ENCODE peak calls at places on chromosomes 6 and 20, in four cellular contexts. C is IMR-90, I is ascending aorta, U is substantia nigra. H is an unnamed sample.

GRCh38 chr20:57475388-57476072 is 49.4 kb downstream of the CTCFL start:
- DNase-seq in C (no peak), I (no peak), U (no peak), H (no peak)

GRCh38 chr20:13220857-13221297 is at the start of gene ISM1:
- DNase-seq in I (no peak), C (no peak), U (no peak), H (peak; percentile 41)

GRCh38 chr6:87799651-87800050 is 97.6 kb upstream of the AKIRIN2 start:
- DNase-seq in U (no peak), I (no peak), C (no peak), H (no peak)

GRCh38 chr6:84773431-84774173 is 9.2 kb upstream of the TBX18 start:
- DNase-seq in U (no peak), I (no peak), C (no peak), H (peak; percentile 48)

GRCh38 chr6:124679392-124679791 is 282.8 kb upstream of the RNF217 start:
- DNase-seq in C (peak; percentile 1), U (no peak), I (no peak), H (no peak)

GRCh38 chr6:132270745-132271414 is 130.4 kb downstream of the MOXD1 start:
- DNase-seq in I (no peak), C (no peak), U (no peak), H (no peak)

GRCh38 chr6:38110407-38111025 is 291.0 kb downstream of the ZFAND3 start:
- DNase-seq in U (no peak), I (no peak), C (no peak), H (no peak)

GRCh38 chr20:32972181-32973076 is 31.8 kb downstream of the SUN5 start:
- DNase-seq in C (no peak), I (no peak), U (no peak), H (no peak)

GRCh38 chr20:50340586-50340985 is 150.0 kb downstream of the CEBPB start:
- DNase-seq in U (no peak), I (no peak), C (no peak), H (no peak)

GRCh38 chr20:50336631-50337030 is 146.0 kb downstream of the CEBPB start:
- DNase-seq in I (no peak), C (peak; percentile 29), U (no peak), H (no peak)

GRCh38 chr20:50337521-50338466 is 147.2 kb downstream of the CEBPB start:
- DNase-seq in I (no peak), C (no peak), U (no peak), H (no peak)

GRCh38 chr20:50339196-50339901 is 148.7 kb downstream of the CEBPB start:
- DNase-seq in I (no peak), U (no peak), C (peak; percentile 69), H (no peak)

DNA sequence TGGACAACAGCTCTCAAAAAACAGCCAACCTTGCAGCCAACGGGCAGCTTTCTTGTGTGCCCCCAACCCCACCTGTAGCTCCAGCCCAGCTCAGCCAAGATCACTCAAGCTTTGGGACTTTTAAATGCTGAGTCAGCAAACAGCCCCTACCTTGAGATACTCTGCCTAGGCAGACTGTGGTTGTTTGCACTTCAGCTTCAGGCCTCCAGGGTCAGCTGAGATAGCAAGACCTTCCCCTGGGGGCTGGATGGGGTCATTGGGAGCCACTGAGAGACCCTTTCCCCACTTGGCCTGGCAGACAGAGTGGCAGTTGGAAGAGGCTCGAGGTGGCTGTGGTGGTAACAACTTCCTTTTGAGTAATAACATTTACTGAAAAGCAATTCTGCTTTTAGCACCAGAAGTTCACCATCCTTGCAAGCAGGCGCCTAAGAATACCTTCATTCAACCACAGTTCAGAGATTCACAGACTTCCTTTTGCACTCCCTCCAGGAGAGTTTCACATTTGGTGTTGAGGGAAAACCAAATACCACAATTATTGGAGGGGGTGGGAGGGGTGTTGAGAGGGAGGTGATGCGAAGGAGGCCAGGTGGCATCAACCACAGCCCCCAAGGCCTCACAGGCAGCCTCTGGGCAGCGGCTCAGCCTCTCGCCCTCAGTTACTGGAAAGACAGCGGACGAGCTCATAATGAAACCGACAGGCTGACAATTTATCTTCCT is 148.0 kb downstream of the CEBPB start:
- DNase-seq in U (no peak), I (no peak), C (peak; percentile 23), H (no peak)
- H3K27ac ChIP-seq in U (peak overlapping the region; percentile 10), I (no peak overlapping the region), C (peak overlapping the region; percentile 64), H (no peak overlapping the region)

GRCh38 chr6:16747232-16748027 is 13.8 kb downstream of the ATXN1 start:
- DNase-seq in I (no peak), U (no peak), C (peak; percentile 85), H (no peak)
- H3K27ac ChIP-seq in I (no peak overlapping the region), U (no peak overlapping the region), C (no peak overlapping the region), H (no peak overlapping the region)

GRCh38 chr6:47306887-47307286 is 2.8 kb downstream of the TNFRSF21 start:
- DNase-seq in U (no peak), C (no peak), I (no peak), H (no peak)

GRCh38 chr6:47302043-47302442 is 7.7 kb downstream of the TNFRSF21 start:
- DNase-seq in C (no peak), U (no peak), I (no peak), H (no peak)

GRCh38 chr6:47301441-47301840 is 8.3 kb downstream of the TNFRSF21 start:
- DNase-seq in C (no peak), I (no peak), U (no peak), H (no peak)

GRCh38 chr6:47303383-47303782 is 6.3 kb downstream of the TNFRSF21 start:
- DNase-seq in U (no peak), I (no peak), C (no peak), H (no peak)

DNA sequence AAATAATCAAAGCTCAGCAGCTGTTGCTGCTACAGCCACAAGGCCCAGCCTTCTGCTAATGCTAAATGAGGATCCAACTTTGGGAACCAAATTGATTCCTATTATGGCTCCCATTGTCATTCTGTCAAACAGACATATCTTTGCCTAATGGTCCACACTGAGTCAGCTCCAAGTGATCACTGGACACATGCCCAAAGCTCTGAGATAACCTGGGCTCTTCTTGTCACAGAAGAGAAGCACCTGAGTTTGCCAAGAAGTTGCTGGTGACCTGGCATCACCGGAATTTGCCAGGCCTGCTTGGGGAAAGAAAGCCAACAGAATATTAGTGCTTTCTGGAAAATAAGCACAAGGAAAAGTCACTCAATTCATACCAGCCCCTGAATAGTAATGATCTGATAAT is 5.8 kb downstream of the TNFRSF21 start:
- DNase-seq in C (no peak), U (no peak), I (no peak), H (no peak)
- H3K27ac ChIP-seq in C (no peak overlapping the region), U (no peak overlapping the region), I (no peak overlapping the region), H (no peak overlapping the region)

GRCh38 chr6:69868961-69869360 is 2.6 kb downstream of the COL19A1 start:
- DNase-seq in U (no peak), I (no peak), C (no peak), H (no peak)

GRCh38 chr6:69866351-69867074 is at the start of gene COL19A1:
- DNase-seq in I (no peak), C (no peak), U (no peak), H (peak; percentile 32)

GRCh38 chr6:69865126-69865525 is 1.2 kb upstream of the COL19A1 start:
- DNase-seq in U (no peak), C (peak; percentile 39), I (no peak), H (no peak)

GRCh38 chr6:69868252-69868804 is 2.0 kb downstream of the COL19A1 start:
- DNase-seq in I (no peak), U (no peak), C (no peak), H (no peak)

DNA sequence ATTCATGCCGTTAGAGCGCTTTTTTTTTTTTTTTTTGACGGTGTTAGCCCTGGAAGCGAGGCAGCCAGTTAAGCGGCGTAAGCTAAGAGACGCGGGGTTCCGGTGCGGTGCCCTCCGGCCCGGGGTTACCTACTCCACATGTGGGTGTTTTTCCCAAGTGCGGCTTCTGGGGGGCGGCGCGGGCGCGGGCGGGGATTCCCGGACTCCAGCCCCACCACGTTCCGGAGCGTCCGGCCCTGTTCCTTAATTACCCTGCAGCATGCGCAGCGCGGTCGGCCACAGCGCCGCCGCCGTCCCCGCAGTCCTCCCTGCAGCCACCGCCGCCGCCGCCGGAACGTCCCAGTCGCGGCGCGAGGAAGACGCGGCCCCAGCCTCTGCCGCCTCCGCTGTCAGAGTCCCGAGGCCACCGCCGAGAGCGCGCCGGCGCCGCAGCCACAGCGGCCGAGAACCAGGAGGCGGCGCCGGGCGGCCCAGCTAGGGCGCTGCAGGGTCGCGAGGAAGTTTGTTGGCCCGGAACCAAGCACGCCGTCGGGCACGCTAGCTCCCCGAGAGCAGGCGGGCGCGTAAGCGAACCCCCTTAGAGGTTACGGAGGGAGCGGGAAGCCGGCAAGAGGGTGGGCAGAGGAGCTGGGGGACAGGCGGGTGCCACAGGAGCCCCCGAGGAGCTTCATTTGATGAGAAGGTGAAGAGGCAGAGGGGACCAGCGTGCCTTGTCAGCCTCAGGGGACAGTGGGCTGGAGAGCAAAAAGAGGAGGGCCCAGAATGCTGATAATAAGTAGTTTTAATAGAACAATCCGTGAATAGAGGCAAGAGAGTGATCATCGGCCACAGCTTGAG is 937 bp downstream of the COL19A1 start:
- DNase-seq in I (no peak), C (peak; percentile 0), U (peak; percentile 11), H (peak; percentile 72)
- H3K27ac ChIP-seq in I (no peak overlapping the region), C (no peak overlapping the region), U (no peak overlapping the region), H (no peak overlapping the region)

GRCh38 chr20:18052856-18053255 is 4.9 kb downstream of the OVOL2 start:
- DNase-seq in C (no peak), U (no peak), I (no peak), H (no peak)
- H3K27ac ChIP-seq in C (no peak overlapping the region), U (no peak overlapping the region), I (no peak overlapping the region), H (no peak overlapping the region)

DNA sequence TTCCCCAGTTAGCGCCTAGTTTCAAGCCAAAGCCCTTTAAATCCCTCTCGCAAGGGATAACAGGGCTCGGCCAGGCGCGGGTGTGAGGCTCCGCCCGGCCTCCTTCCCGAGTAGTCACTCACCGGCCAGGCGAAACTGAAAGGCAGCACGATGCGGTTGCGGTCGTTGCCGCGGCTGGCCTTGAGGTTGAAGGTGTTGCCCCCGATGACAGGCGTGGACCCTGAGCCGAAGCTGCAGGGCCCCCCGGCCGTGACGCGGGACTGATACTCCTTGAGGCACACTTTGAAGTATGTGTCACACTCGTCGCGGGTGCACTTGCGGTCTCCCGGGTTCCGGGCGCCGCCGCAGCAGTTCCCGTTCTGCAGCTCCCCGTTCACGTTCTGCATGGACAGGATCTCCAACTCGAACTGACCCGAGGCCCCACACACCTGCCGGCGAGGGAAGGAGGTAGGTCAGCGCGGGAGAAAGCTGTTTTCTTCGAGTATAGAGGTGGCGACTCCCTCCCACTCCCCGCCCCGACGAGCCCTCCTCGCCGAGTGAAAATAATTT is 1.1 kb downstream of the JAG1 start:
- DNase-seq in U (no peak), C (peak; percentile 67), I (no peak), H (no peak)
- H3K27ac ChIP-seq in U (peak overlapping the region; percentile 77), C (peak overlapping the region; percentile 92), I (peak overlapping the region; percentile 100), H (peak overlapping the region; percentile 81)